ENCODE peak calls at places on chromosomes 5 and 9, in five cellular contexts. C is aorta, B is Peyer's patch, Y is MM.1S, Z is HAP-1. E is an unnamed sample.

GRCh38 chr9:121059998-121060636 is 10.0 kb upstream of the C5 start:
- DNase-seq in Z (peak; percentile 62), C (no peak), B (no peak), Y (peak; percentile 71), E (no peak)

GRCh38 chr5:92470770-92471169 is 1087.7 kb upstream of the ARRDC3 start:
- DNase-seq in Z (peak; percentile 9), B (no peak), Y (no peak), C (no peak), E (peak; percentile 1)

GRCh38 chr9:137240321-137240840 is 706 bp upstream of the TUBB4B start:
- DNase-seq in C (peak; percentile 89), Z (peak; percentile 71), B (peak; percentile 88), Y (peak; percentile 70), E (no peak)

GRCh38 chr9:84101892-84102632 is 121.5 kb downstream of the RMI1 start:
- DNase-seq in B (no peak), Y (no peak), C (no peak), Z (no peak), E (no peak)

GRCh38 chr9:121889990-121890563 is 203.0 kb downstream of the TTLL11 start:
- DNase-seq in B (no peak), C (no peak), Y (no peak), Z (no peak), E (no peak)

GRCh38 chr5:111518747-111519146 is 6.4 kb upstream of the STARD4 start:
- DNase-seq in B (no peak), Z (no peak), Y (no peak), C (no peak), E (no peak)

GRCh38 chr5:94749048-94749447 is 130.6 kb downstream of the SLF1 start:
- DNase-seq in B (no peak), Z (no peak), C (no peak), Y (no peak), E (no peak)

GRCh38 chr9:72292184-72292787 is 72.7 kb downstream of the ZFAND5 start:
- DNase-seq in Z (no peak), Y (peak; percentile 38), C (no peak), B (no peak), E (no peak)

GRCh38 chr9:113682297-113682771 is 193.8 kb upstream of the ZNF618 start:
- DNase-seq in Y (peak; percentile 40), C (peak; percentile 78), Z (peak; percentile 85), B (peak; percentile 73), E (peak; percentile 78)

GRCh38 chr9:77752566-77752965 is 104.4 kb upstream of the GNA14 start:
- DNase-seq in Z (no peak), B (no peak), Y (no peak), C (no peak), E (no peak)

GRCh38 chr5:139383993-139384590 is 995 bp upstream of the SLC23A1 start:
- DNase-seq in Y (no peak), Z (no peak), B (peak; percentile 48), C (peak; percentile 31), E (no peak)

GRCh38 chr5:8568858-8569257 is 699.9 kb downstream of the MTRR start:
- DNase-seq in C (no peak), B (no peak), Z (no peak), Y (no peak), E (no peak)

GRCh38 chr5:136525546-136525945 is 160.2 kb upstream of the TRPC7 start:
- DNase-seq in Y (no peak), Z (no peak), B (no peak), C (no peak), E (no peak)

GRCh38 chr5:54217826-54218503 is 92.4 kb downstream of the ARL15 start:
- DNase-seq in B (no peak), C (no peak), Z (peak; percentile 63), Y (peak; percentile 49), E (peak; percentile 70)

DNA sequence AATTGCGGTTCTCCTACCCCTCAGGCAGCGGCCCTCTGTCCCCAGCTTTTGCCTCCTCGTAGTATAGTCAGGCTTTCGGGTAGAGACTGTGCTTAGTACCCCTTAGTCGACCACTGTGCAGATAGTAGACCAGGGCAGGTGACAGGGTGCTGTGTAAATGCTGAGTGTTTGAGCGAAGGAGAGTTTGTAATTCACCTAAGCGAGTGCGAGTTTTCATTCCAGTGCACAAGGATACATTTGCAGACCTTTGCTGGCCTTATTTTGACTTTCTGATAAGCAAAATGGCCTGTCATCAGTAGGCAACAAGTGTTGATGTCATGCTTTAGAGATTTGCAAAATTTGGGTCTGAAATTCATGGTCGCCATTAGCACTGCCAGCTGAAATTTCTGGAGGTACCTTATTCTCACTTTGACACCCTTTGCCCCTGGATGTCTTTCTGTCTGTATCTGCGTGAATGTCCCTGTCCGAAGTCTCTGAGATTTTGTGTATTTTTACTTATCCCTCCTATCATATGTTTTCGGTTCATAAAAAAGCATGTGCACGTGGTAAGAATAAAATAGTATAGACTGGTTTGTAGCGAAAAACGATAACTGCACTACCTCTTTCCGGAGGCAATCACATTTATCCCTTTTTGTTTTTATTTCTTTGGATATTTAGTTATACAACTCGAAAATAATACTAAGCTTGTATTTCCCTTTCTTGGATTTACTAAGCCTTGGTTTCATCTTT is 1.9 kb downstream of the LMNB1 start:
- DNase-seq in C (no peak), Y (peak; percentile 35), B (no peak), Z (no peak), E (no peak)
- H3K4me1 ChIP-seq in C (peaks cover 3% of the 10 kb centered on the region), Y (peaks cover 9% of the 10 kb centered on the region), B (no peaks in the 10 kb centered on the region), Z (peaks cover 15% of the 10 kb centered on the region), E (no peaks in the 10 kb centered on the region)

GRCh38 chr5:119270121-119270565 is 85.7 kb upstream of the TNFAIP8 start:
- DNase-seq in Z (no peak), C (no peak), Y (no peak), B (no peak), E (no peak)
- H3K4me1 ChIP-seq in Z (peaks cover 7% of the 10 kb centered on the region), C (peaks cover 9% of the 10 kb centered on the region), Y (peaks cover 24% of the 10 kb centered on the region), B (no peaks in the 10 kb centered on the region), E (peaks cover 1% of the 10 kb centered on the region)

GRCh38 chr9:129137292-129138143 is 26.3 kb downstream of the PTPA start:
- DNase-seq in B (no peak), Y (no peak), Z (no peak), C (no peak), E (no peak)
- H3K4me1 ChIP-seq in B (peaks cover 31% of the 10 kb centered on the region), Y (peaks cover 14% of the 10 kb centered on the region), Z (peaks cover 26% of the 10 kb centered on the region), C (no peaks in the 10 kb centered on the region), E (peaks cover 14% of the 10 kb centered on the region)

GRCh38 chr9:133377721-133378216 is 1.6 kb downstream of the STKLD1 start:
- DNase-seq in Y (no peak), C (no peak), B (no peak), Z (peak; percentile 68), E (no peak)
- H3K4me1 ChIP-seq in Y (no peaks in the 10 kb centered on the region), C (no peaks in the 10 kb centered on the region), B (peaks cover 4% of the 10 kb centered on the region), Z (peaks cover 13% of the 10 kb centered on the region), E (no peaks in the 10 kb centered on the region)

DNA sequence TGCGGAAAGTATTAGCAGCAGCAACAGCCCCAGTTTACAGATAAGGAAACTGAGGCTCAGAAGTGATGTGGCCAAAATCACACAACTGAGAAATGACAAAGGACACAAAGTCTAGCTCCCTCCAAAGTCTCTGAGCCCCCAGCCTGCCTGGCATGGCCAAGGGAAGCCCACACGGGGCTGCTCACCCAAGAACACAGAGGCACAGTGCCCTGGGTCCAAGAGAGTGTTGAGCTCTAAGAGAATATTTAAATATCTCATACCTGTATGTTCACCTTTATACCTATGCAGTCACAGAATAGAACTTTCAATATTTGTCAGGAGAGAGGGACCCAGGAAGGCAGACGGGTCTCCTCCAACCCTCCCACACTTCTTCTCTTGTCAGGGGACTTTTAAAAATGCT is 16.6 kb downstream of the VAV2 start:
- DNase-seq in B (peak; percentile 10), C (peak; percentile 9), Z (no peak), Y (no peak), E (no peak)
- H3K4me1 ChIP-seq in B (peaks cover 26% of the 10 kb centered on the region), C (no peaks in the 10 kb centered on the region), Z (peaks cover 15% of the 10 kb centered on the region), Y (no peaks in the 10 kb centered on the region), E (peaks cover 6% of the 10 kb centered on the region)

DNA sequence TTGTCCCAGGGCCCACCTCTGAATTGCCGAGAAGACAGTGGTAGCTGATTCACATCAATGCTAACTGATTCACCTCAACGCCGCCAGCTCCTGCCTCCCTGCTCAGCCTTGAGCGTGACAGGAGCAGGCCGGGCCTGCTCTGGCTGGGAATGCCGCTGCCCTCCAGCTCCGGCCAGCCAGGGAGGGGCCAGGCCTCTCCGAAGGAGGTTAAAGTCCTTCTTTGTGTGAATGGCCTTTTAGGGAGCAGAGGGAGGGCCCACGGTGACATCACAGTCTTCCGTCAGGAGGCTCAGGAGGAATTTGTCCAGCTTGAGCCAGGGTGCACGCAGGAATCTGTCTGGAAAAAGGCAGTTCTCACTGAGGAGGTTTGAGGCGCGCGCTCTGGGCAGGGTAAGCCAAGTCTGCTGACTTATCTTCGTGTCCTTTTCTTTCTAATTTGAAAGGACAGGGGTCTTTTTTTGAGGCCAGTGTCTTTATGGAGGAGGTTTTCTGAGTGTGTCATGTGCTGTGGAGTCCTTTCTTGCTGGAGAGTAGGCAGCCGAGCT is 82.7 kb downstream of the C9orf152 start:
- DNase-seq in B (peak; percentile 87), Z (peak; percentile 21), Y (no peak), C (peak; percentile 94), E (no peak)
- H3K4me1 ChIP-seq in B (no peaks in the 10 kb centered on the region), Z (no peaks in the 10 kb centered on the region), Y (peaks cover 5% of the 10 kb centered on the region), C (peaks cover 4% of the 10 kb centered on the region), E (peaks cover 16% of the 10 kb centered on the region)